ENCODE peak calls at places on chromosomes 5 and 9, in four cellular contexts. H is colonic mucosa, V is GM23338, I is AG04450. E is an unnamed sample.

GRCh38 chr9:35748239-35748857 is 680 bp downstream of the GBA2 start:
- DNase-seq in I (no peak), H (no peak), V (no peak), E (no peak)

GRCh38 chr9:34684145-34684544 is 6.9 kb downstream of the CCL19 start:
- DNase-seq in V (no peak), I (no peak), H (no peak), E (no peak)

GRCh38 chr9:87834357-87834756 is 48.3 kb upstream of the SPATA31E1 start:
- DNase-seq in I (no peak), V (peak), H (peak), E (no peak)

GRCh38 chr5:159362190-159362589 is 31.9 kb upstream of the IL12B start:
- DNase-seq in V (no peak), H (no peak), I (no peak), E (no peak)

GRCh38 chr5:169592937-169593650 is 9.5 kb downstream of the SPDL1 start:
- DNase-seq in H (no peak), I (no peak), V (no peak), E (no peak)

GRCh38 chr5:131644822-131645221 is 9.8 kb upstream of the RAPGEF6 start:
- DNase-seq in H (no peak), I (no peak), V (no peak), E (no peak)

GRCh38 chr9:38687389-38687842 is 32.5 kb downstream of the FAM240B start:
- DNase-seq in I (no peak), V (peak), H (peak), E (no peak)

GRCh38 chr5:82717734-82718133 is 359.5 kb downstream of the TMEM167A start:
- DNase-seq in H (no peak), I (no peak), V (no peak), E (no peak)

GRCh38 chr5:122704247-122705036 is 70.4 kb upstream of the SNX2 start:
- DNase-seq in I (peak), V (peak), H (no peak), E (peak)

GRCh38 chr5:97276721-97277120 is 93.7 kb upstream of the RIOK2 start:
- DNase-seq in H (no peak), V (no peak), I (no peak), E (no peak)

GRCh38 chr5:142821733-142822487 is 51.7 kb downstream of the ARHGAP26 start:
- DNase-seq in H (no peak), V (no peak), I (peak), E (no peak)

GRCh38 chr5:144030904-144031303 is 139.6 kb downstream of the YIPF5 start:
- DNase-seq in I (no peak), V (no peak), H (no peak), E (no peak)

GRCh38 chr9:83981126-83981871 is 694 bp downstream of the RMI1 start:
- DNase-seq in H (peak), I (no peak), V (peak), E (no peak)

GRCh38 chr9:27394154-27394825 is 97.3 kb upstream of the EQTN start:
- DNase-seq in I (no peak), H (no peak), V (no peak), E (no peak)

GRCh38 chr5:171152382-171152781 is 156.7 kb upstream of the TLX3 start:
- DNase-seq in H (no peak), I (no peak), V (no peak), E (no peak)

GRCh38 chr9:104238668-104239067 is 144.6 kb downstream of the SMC2 start:
- DNase-seq in I (no peak), V (no peak), H (no peak), E (no peak)

GRCh38 chr5:123014689-123015088 is 21.8 kb downstream of the PPIC start:
- DNase-seq in V (no peak), I (no peak), H (no peak), E (no peak)

GRCh38 chr9:127558581-127559246 is 53.4 kb upstream of the STXBP1 start:
- DNase-seq in V (no peak), H (no peak), I (no peak), E (no peak)

GRCh38 chr9:100598641-100599145 is 20.8 kb downstream of the CAVIN4 start:
- DNase-seq in V (peak), I (no peak), H (peak), E (no peak)

GRCh38 chr5:173547579-173547978 is 68.9 kb downstream of the BOD1 start:
- DNase-seq in I (no peak), H (no peak), V (no peak), E (peak)

GRCh38 chr5:165134146-165134545 is 1628.7 kb downstream of the MAT2B start:
- DNase-seq in I (no peak), V (no peak), H (no peak), E (no peak)

GRCh38 chr9:131809941-131810344 is 70.1 kb upstream of the RAPGEF1 start:
- DNase-seq in I (peak), V (no peak), H (no peak), E (peak)

GRCh38 chr5:150301901-150302300 is 804 bp downstream of the ARSI start:
- DNase-seq in H (no peak), V (peak), I (no peak), E (no peak)

GRCh38 chr9:27088981-27089380 is 20.0 kb upstream of the TEK start:
- DNase-seq in V (no peak), I (peak), H (no peak), E (no peak)

GRCh38 chr9:86668488-86668887 is 278.8 kb downstream of the GAS1 start:
- DNase-seq in H (no peak), I (no peak), V (no peak), E (no peak)

GRCh38 chr5:125409496-125410351 is 663.3 kb upstream of the ZNF608 start:
- DNase-seq in V (no peak), H (peak), I (no peak), E (no peak)

E was measured in astrocyte of the cerebellum.